ENCODE peak calls at places on chromosomes 12 and 14, in five cellular contexts. N is hypothalamus; E is Kasumi-1; Z is activated gamma-delta T cell treated with anti-CD3 and anti-CD28 coated beads, Interleukin-2, amount 50 U/mL, for 16 hours; Y is ELR. H is an unnamed sample.

GRCh38 chr12:46946137-46946536 is 120.3 kb upstream of the SLC38A4 start:
- DNase-seq in N (no peak), E (no peak), Z (no peak), Y (peak; percentile 94), H (no peak)

GRCh38 chr12:2076196-2076570 is 23.4 kb downstream of the CACNA1C start:
- DNase-seq in N (no peak), E (no peak), Z (no peak), Y (no peak), H (peak; percentile 27)

GRCh38 chr12:1800646-1801284 is 19.6 kb upstream of the LRTM2 start:
- DNase-seq in N (no peak), E (peak; percentile 6), Z (no peak), Y (peak; percentile 40), H (no peak)

GRCh38 chr12:42262271-42262670 is 24.2 kb upstream of the YAF2 start:
- DNase-seq in N (no peak), E (no peak), Z (no peak), Y (no peak), H (no peak)

GRCh38 chr14:59360923-59361794 is 104.0 kb downstream of the GPR135 start:
- DNase-seq in N (no peak), E (peak; percentile 87), Z (no peak), Y (peak; percentile 89), H (peak; percentile 62)

GRCh38 chr14:64540208-64541202 is at the start of gene HSPA2:
- DNase-seq in N (peak; percentile 99), E (peak; percentile 90), Z (peak; percentile 92), Y (peak; percentile 99), H (peak; percentile 99)

GRCh38 chr12:31897791-31898503 is 61.3 kb upstream of the RESF1 start:
- DNase-seq in N (no peak), E (peak; percentile 69), Z (peak; percentile 34), Y (no peak), H (no peak)

GRCh38 chr12:117439531-117440001 is 78.1 kb upstream of the NOS1 start:
- DNase-seq in N (peak; percentile 15), E (no peak), Z (no peak), Y (no peak), H (no peak)

GRCh38 chr12:108582509-108582908 is 15.4 kb downstream of the TMEM119 start:
- DNase-seq in N (no peak), E (no peak), Z (no peak), Y (no peak), H (no peak)